ENCODE peak calls at places on chromosome 15, in five cellular contexts. One of them, this sample, is unnamed.

GRCh38 chr15:98671060-98672008 is 23.0 kb downstream of the IGF1R start:
- DNase-seq in adrenal gland: no peak
- DNase-seq in esophagus squamous epithelium: no peak
- DNase-seq in heart left ventricle: no peak
- DNase-seq in breast epithelium: no peak
- DNase-seq in this sample: no peak

GRCh38 chr15:37098468-37099320 is 1.7 kb downstream of the MEIS2 start:
- DNase-seq in adrenal gland: peak; percentile 54
- DNase-seq in esophagus squamous epithelium: no peak
- DNase-seq in heart left ventricle: no peak
- DNase-seq in breast epithelium: no peak
- DNase-seq in this sample: no peak

GRCh38 chr15:78065284-78065872 is 12.1 kb downstream of the TBC1D2B start:
- DNase-seq in adrenal gland: peak; percentile 93
- DNase-seq in esophagus squamous epithelium: no peak
- DNase-seq in heart left ventricle: peak; percentile 73
- DNase-seq in breast epithelium: peak; percentile 90
- DNase-seq in this sample: peak; percentile 75

GRCh38 chr15:58212909-58213526 is 74.8 kb downstream of the AQP9 start:
- DNase-seq in adrenal gland: peak; percentile 77
- DNase-seq in esophagus squamous epithelium: no peak
- DNase-seq in heart left ventricle: no peak
- DNase-seq in breast epithelium: no peak
- DNase-seq in this sample: no peak

GRCh38 chr15:26945046-26945445 is 25.9 kb upstream of the GABRG3 start:
- DNase-seq in adrenal gland: no peak
- DNase-seq in esophagus squamous epithelium: no peak
- DNase-seq in heart left ventricle: no peak
- DNase-seq in breast epithelium: no peak
- DNase-seq in this sample: no peak

GRCh38 chr15:89971592-89971997 is 29.5 kb upstream of the ZNF710 start:
- DNase-seq in adrenal gland: peak; percentile 77
- DNase-seq in esophagus squamous epithelium: no peak
- DNase-seq in heart left ventricle: peak; percentile 46
- DNase-seq in breast epithelium: no peak
- DNase-seq in this sample: no peak

GRCh38 chr15:31080618-31081017 is 20.9 kb downstream of the TRPM1 start:
- DNase-seq in adrenal gland: peak; percentile 61
- DNase-seq in esophagus squamous epithelium: no peak
- DNase-seq in heart left ventricle: peak; percentile 27
- DNase-seq in breast epithelium: no peak
- DNase-seq in this sample: no peak

GRCh38 chr15:90667063-90667754 is 49.9 kb upstream of the BLM start:
- DNase-seq in adrenal gland: no peak
- DNase-seq in esophagus squamous epithelium: no peak
- DNase-seq in heart left ventricle: no peak
- DNase-seq in breast epithelium: no peak
- DNase-seq in this sample: no peak

GRCh38 chr15:83871808-83872559 is 218.1 kb downstream of the ADAMTSL3 start:
- DNase-seq in adrenal gland: no peak
- DNase-seq in esophagus squamous epithelium: no peak
- DNase-seq in heart left ventricle: no peak
- DNase-seq in breast epithelium: no peak
- DNase-seq in this sample: no peak

GRCh38 chr15:84633311-84634227 is 20.5 kb downstream of the WDR73 start:
- DNase-seq in adrenal gland: peak; percentile 78
- DNase-seq in esophagus squamous epithelium: peak; percentile 23
- DNase-seq in heart left ventricle: peak; percentile 80
- DNase-seq in breast epithelium: peak; percentile 51
- DNase-seq in this sample: peak; percentile 61

GRCh38 chr15:63089260-63090043 is 32.2 kb upstream of the LACTB start:
- DNase-seq in adrenal gland: no peak
- DNase-seq in esophagus squamous epithelium: no peak
- DNase-seq in heart left ventricle: peak; percentile 65
- DNase-seq in breast epithelium: no peak
- DNase-seq in this sample: peak; percentile 18

GRCh38 chr15:36497903-36498302 is 81.5 kb upstream of the CDIN1 start:
- DNase-seq in adrenal gland: no peak
- DNase-seq in esophagus squamous epithelium: no peak
- DNase-seq in heart left ventricle: no peak
- DNase-seq in breast epithelium: no peak
- DNase-seq in this sample: no peak

GRCh38 chr15:78374436-78375393 is 34.6 kb downstream of the CRABP1 start:
- DNase-seq in adrenal gland: no peak
- DNase-seq in esophagus squamous epithelium: no peak
- DNase-seq in heart left ventricle: no peak
- DNase-seq in breast epithelium: peak; percentile 39
- DNase-seq in this sample: no peak

GRCh38 chr15:90959894-90960293 is 5.2 kb downstream of the RCCD1 start:
- DNase-seq in adrenal gland: peak; percentile 90
- DNase-seq in esophagus squamous epithelium: no peak
- DNase-seq in heart left ventricle: peak; percentile 80
- DNase-seq in breast epithelium: no peak
- DNase-seq in this sample: no peak

GRCh38 chr15:52567886-52568568 is 803 bp downstream of the ARPP19 start:
- DNase-seq in adrenal gland: peak; percentile 45
- DNase-seq in esophagus squamous epithelium: no peak
- DNase-seq in heart left ventricle: no peak
- DNase-seq in breast epithelium: peak; percentile 42
- DNase-seq in this sample: peak; percentile 30

GRCh38 chr15:69357773-69358765 is 56.1 kb upstream of the KIF23 start:
- DNase-seq in adrenal gland: peak; percentile 87
- DNase-seq in esophagus squamous epithelium: no peak
- DNase-seq in heart left ventricle: no peak
- DNase-seq in breast epithelium: no peak
- DNase-seq in this sample: no peak

GRCh38 chr15:91135201-91136130 is 35.4 kb downstream of the SV2B start:
- DNase-seq in adrenal gland: no peak
- DNase-seq in esophagus squamous epithelium: no peak
- DNase-seq in heart left ventricle: no peak
- DNase-seq in breast epithelium: no peak
- DNase-seq in this sample: no peak

GRCh38 chr15:47288794-47289193 is 428.5 kb upstream of the SEMA6D start:
- DNase-seq in adrenal gland: no peak
- DNase-seq in esophagus squamous epithelium: no peak
- DNase-seq in heart left ventricle: no peak
- DNase-seq in breast epithelium: no peak
- DNase-seq in this sample: no peak

GRCh38 chr15:58704155-58704825 is 45.2 kb downstream of the ADAM10 start:
- DNase-seq in adrenal gland: no peak
- DNase-seq in esophagus squamous epithelium: no peak
- DNase-seq in heart left ventricle: no peak
- DNase-seq in breast epithelium: no peak
- DNase-seq in this sample: no peak

GRCh38 chr15:52112203-52112750 is 298 bp downstream of the BCL2L10 start:
- DNase-seq in adrenal gland: peak; percentile 62
- DNase-seq in esophagus squamous epithelium: no peak
- DNase-seq in heart left ventricle: no peak
- DNase-seq in breast epithelium: peak; percentile 22
- DNase-seq in this sample: no peak

GRCh38 chr15:96334705-96335428 is 4.4 kb downstream of the NR2F2 start:
- DNase-seq in adrenal gland: peak; percentile 28
- DNase-seq in esophagus squamous epithelium: no peak
- DNase-seq in heart left ventricle: no peak
- DNase-seq in breast epithelium: no peak
- DNase-seq in this sample: no peak

GRCh38 chr15:50884583-50884982 is 23.9 kb upstream of the AP4E1 start:
- DNase-seq in adrenal gland: no peak
- DNase-seq in esophagus squamous epithelium: no peak
- DNase-seq in heart left ventricle: no peak
- DNase-seq in breast epithelium: no peak
- DNase-seq in this sample: no peak

GRCh38 chr15:36589971-36590370 is 10.5 kb downstream of the CDIN1 start:
- DNase-seq in adrenal gland: no peak
- DNase-seq in esophagus squamous epithelium: no peak
- DNase-seq in heart left ventricle: no peak
- DNase-seq in breast epithelium: no peak
- DNase-seq in this sample: no peak

GRCh38 chr15:69653846-69654245 is 201.2 kb downstream of the RPLP1 start:
- DNase-seq in adrenal gland: no peak
- DNase-seq in esophagus squamous epithelium: no peak
- DNase-seq in heart left ventricle: no peak
- DNase-seq in breast epithelium: no peak
- DNase-seq in this sample: no peak

GRCh38 chr15:66703540-66703941 is 1.5 kb downstream of the SMAD6 start:
- DNase-seq in adrenal gland: peak; percentile 44
- DNase-seq in esophagus squamous epithelium: no peak
- DNase-seq in heart left ventricle: peak; percentile 61
- DNase-seq in breast epithelium: no peak
- DNase-seq in this sample: peak; percentile 25

GRCh38 chr15:66705277-66705927 is 3.4 kb downstream of the SMAD6 start:
- DNase-seq in adrenal gland: no peak
- DNase-seq in esophagus squamous epithelium: no peak
- DNase-seq in heart left ventricle: no peak
- DNase-seq in breast epithelium: no peak
- DNase-seq in this sample: no peak

GRCh38 chr15:66704019-66704782 is 2.2 kb downstream of the SMAD6 start:
- DNase-seq in adrenal gland: no peak
- DNase-seq in esophagus squamous epithelium: no peak
- DNase-seq in heart left ventricle: peak; percentile 43
- DNase-seq in breast epithelium: no peak
- DNase-seq in this sample: no peak

GRCh38 chr15:66706225-66706732 is 4.2 kb downstream of the SMAD6 start:
- DNase-seq in adrenal gland: no peak
- DNase-seq in esophagus squamous epithelium: no peak
- DNase-seq in heart left ventricle: peak; percentile 71
- DNase-seq in breast epithelium: no peak
- DNase-seq in this sample: no peak

DNA sequence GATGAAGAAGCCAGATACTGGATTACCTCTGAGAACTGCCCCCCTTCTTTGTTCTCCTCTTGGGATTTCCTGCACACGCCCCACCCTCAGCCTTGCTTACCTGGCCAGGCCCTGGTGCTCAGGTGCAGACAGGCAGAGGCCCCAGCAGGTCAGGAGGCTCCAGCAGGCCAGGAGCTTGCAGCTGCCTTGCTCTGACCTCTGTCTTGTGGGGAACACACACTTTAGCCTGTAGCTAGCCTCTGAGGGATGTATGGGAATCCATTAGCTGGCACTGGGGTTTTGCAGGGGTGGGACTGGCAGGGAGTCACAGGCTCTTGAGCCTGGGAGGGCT is 2.7 kb downstream of the SMAD6 start:
- DNase-seq in adrenal gland: no peak
- DNase-seq in esophagus squamous epithelium: no peak
- DNase-seq in heart left ventricle: no peak
- DNase-seq in breast epithelium: no peak
- DNase-seq in this sample: no peak
- H3K4me3 ChIP-seq in adrenal gland: no peak overlapping the region
- H3K4me3 ChIP-seq in esophagus squamous epithelium: peak overlapping the region; percentile 63
- H3K4me3 ChIP-seq in heart left ventricle: peak overlapping the region; percentile 90
- H3K4me3 ChIP-seq in breast epithelium: peak overlapping the region; percentile 57
- H3K4me3 ChIP-seq in this sample: no peak overlapping the region

GRCh38 chr15:101068961-101069734 is 150.0 kb downstream of the LRRK1 start:
- DNase-seq in adrenal gland: no peak
- DNase-seq in esophagus squamous epithelium: no peak
- DNase-seq in heart left ventricle: peak; percentile 25
- DNase-seq in breast epithelium: peak; percentile 30
- DNase-seq in this sample: no peak
- H3K4me1 ChIP-seq in adrenal gland: no peaks in the 10 kb centered on the region
- H3K4me1 ChIP-seq in esophagus squamous epithelium: peaks cover 24% of the 10 kb centered on the region
- H3K4me1 ChIP-seq in heart left ventricle: peaks cover 31% of the 10 kb centered on the region
- H3K4me1 ChIP-seq in breast epithelium: peaks cover 18% of the 10 kb centered on the region
- H3K4me1 ChIP-seq in this sample: no peaks in the 10 kb centered on the region

GRCh38 chr15:72474912-72475601 is 927 bp downstream of the ARIH1 start:
- DNase-seq in adrenal gland: peak; percentile 87
- DNase-seq in esophagus squamous epithelium: peak; percentile 36
- DNase-seq in heart left ventricle: peak; percentile 87
- DNase-seq in breast epithelium: peak; percentile 77
- DNase-seq in this sample: peak; percentile 58
- TF ChIP-seq POLR2A in adrenal gland: peak; percentile 85
- TF ChIP-seq POLR2A in esophagus squamous epithelium: peak; percentile 78
- TF ChIP-seq POLR2A in heart left ventricle: no peak
- TF ChIP-seq POLR2A in breast epithelium: peak; percentile 36
- TF ChIP-seq POLR2A in this sample: peak; percentile 53

DNA sequence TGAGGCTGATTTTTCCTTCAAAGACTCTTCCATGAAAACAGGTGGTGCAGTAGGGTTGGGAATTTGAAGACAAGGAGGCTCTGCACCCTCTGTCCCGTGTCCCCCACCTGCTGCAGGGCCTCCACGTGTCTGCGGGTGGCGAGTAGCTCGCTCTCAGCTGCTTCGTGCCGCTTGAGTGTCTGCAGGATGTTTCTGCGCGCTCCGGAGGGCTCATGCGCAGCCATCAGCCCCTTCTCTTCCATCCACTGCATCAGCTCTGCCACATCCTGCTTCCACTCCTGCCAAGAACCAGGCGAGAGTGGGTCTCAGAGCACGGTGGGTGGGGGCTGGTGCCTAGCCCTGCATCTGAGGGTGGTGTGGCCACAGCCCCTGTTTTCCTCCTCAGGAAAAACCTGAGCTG is 17.8 kb downstream of the SPTBN5 start:
- DNase-seq in adrenal gland: no peak
- DNase-seq in esophagus squamous epithelium: no peak
- DNase-seq in heart left ventricle: no peak
- DNase-seq in breast epithelium: no peak
- DNase-seq in this sample: no peak
- H3K4me3 ChIP-seq in adrenal gland: no peak overlapping the region
- H3K4me3 ChIP-seq in esophagus squamous epithelium: no peak overlapping the region
- H3K4me3 ChIP-seq in heart left ventricle: no peak overlapping the region
- H3K4me3 ChIP-seq in breast epithelium: no peak overlapping the region
- H3K4me3 ChIP-seq in this sample: no peak overlapping the region

GRCh38 chr15:61030451-61030850 is 198.7 kb downstream of the RORA start:
- DNase-seq in adrenal gland: no peak
- DNase-seq in esophagus squamous epithelium: no peak
- DNase-seq in heart left ventricle: no peak
- DNase-seq in breast epithelium: no peak
- DNase-seq in this sample: no peak
- H3K4me1 ChIP-seq in adrenal gland: peaks cover 7% of the 10 kb centered on the region
- H3K4me1 ChIP-seq in esophagus squamous epithelium: peaks cover 10% of the 10 kb centered on the region
- H3K4me1 ChIP-seq in heart left ventricle: peaks cover 33% of the 10 kb centered on the region
- H3K4me1 ChIP-seq in breast epithelium: peaks cover 4% of the 10 kb centered on the region
- H3K4me1 ChIP-seq in this sample: peaks cover 83% of the 10 kb centered on the region

DNA sequence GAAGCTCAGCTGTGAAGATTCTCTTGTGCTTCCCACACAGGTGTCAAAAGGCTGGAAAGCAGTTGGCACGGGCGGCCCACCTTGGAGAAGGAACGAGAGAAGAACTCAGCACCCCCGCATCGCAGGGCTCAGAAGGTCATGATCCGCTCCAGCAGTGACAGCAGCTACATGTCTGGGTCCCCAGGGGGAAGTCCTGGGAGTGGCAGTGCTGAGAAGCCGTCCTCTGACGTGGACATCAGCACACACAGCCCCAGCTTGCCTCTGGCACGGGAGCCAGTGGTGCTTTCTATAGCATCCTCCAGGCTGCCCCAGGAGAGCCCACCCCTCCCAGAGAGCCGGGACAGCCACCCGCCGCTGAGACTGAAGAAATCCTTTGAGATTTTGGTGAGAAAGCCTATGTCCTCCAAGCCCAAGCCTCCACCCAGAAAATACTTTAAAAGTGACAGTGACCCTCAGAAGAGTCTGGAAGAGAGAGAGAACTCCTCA is 31.4 kb downstream of the STARD5 start:
- DNase-seq in adrenal gland: no peak
- DNase-seq in esophagus squamous epithelium: no peak
- DNase-seq in heart left ventricle: peak; percentile 48
- DNase-seq in breast epithelium: no peak
- DNase-seq in this sample: no peak
- TF ChIP-seq POLR2A in adrenal gland: no peak
- TF ChIP-seq POLR2A in esophagus squamous epithelium: peak; percentile 55
- TF ChIP-seq POLR2A in heart left ventricle: no peak
- TF ChIP-seq POLR2A in breast epithelium: no peak
- TF ChIP-seq POLR2A in this sample: no peak